ENCODE peak calls at places on chromosomes 3 and 15, in eight cellular contexts. V is A549, K is testis, N is upper lobe of right lung, Z is neural progenitor cell, D is colonic mucosa, C is mucosa of descending colon, R is heart left ventricle. Q is an unnamed sample. For H3K9me3, the result is how much of the 10 kb centered on the place peaks cover.

GRCh38 chr3:142844339-142844977 is 44.4 kb downstream of the PCOLCE2 start:
- DNase-seq in V (peak), D (no peak), K (no peak), N (no peak), C (no peak), R (no peak), Z (peak), Q (no peak)

GRCh38 chr3:41195970-41196369 is 3.3 kb upstream of the CTNNB1 start:
- DNase-seq in D (no peak), N (no peak), R (peak), C (peak), V (no peak), Z (no peak), K (no peak), Q (no peak)

GRCh38 chr3:131174752-131175151 is 148.1 kb downstream of the NEK11 start:
- DNase-seq in C (no peak), V (no peak), N (no peak), R (no peak), K (no peak), D (no peak), Z (no peak), Q (no peak)

GRCh38 chr3:13827256-13827655 is 52.6 kb downstream of the WNT7A start:
- DNase-seq in V (no peak), R (no peak), C (no peak), D (no peak), N (no peak), Z (no peak), K (no peak), Q (no peak)

GRCh38 chr15:70497661-70498060 is 265.7 kb downstream of the UACA start:
- DNase-seq in D (no peak), Z (no peak), K (no peak), V (no peak), N (peak), R (no peak), C (no peak), Q (no peak)

GRCh38 chr3:116199063-116199462 is 246.2 kb downstream of the LSAMP start:
- DNase-seq in C (no peak), K (no peak), R (no peak), V (no peak), Z (no peak), D (no peak), N (no peak), Q (no peak)

GRCh38 chr15:98398886-98399285 is 249.5 kb upstream of the IGF1R start:
- DNase-seq in Z (no peak), D (no peak), R (no peak), V (no peak), C (no peak), K (no peak), N (no peak), Q (no peak)

GRCh38 chr3:4495294-4496110 is 2.4 kb downstream of the ITPR1 start:
- DNase-seq in N (no peak), K (no peak), C (no peak), R (no peak), D (no peak), Z (no peak), V (no peak), Q (no peak)

GRCh38 chr3:191529992-191530391 is 69.0 kb downstream of the PYDC2 start:
- DNase-seq in N (no peak), V (no peak), D (no peak), K (no peak), R (no peak), Z (no peak), C (no peak), Q (no peak)

GRCh38 chr15:73052679-73053397 is 575 bp downstream of the NEO1 start:
- DNase-seq in D (peak), Z (peak), N (peak), K (peak), R (peak), V (peak), C (peak), Q (peak)

GRCh38 chr3:35665390-35666055 is 26.2 kb downstream of the ARPP21 start:
- DNase-seq in C (no peak), N (no peak), V (no peak), Z (no peak), K (no peak), R (no peak), D (no peak), Q (no peak)

GRCh38 chr3:70982700-70983140 is 600.8 kb downstream of the FOXP1 start:
- DNase-seq in Z (peak), V (peak), R (peak), C (no peak), D (peak), N (no peak), K (no peak), Q (no peak)

GRCh38 chr3:65713016-65713415 is 325.7 kb downstream of the MAGI1 start:
- DNase-seq in Z (peak), D (no peak), R (no peak), N (no peak), K (no peak), C (no peak), V (no peak), Q (no peak)

GRCh38 chr3:132343018-132343612 is 25.9 kb downstream of the ACP3 start:
- DNase-seq in V (peak), K (peak), R (no peak), D (peak), C (no peak), N (no peak), Z (peak), Q (peak)

GRCh38 chr15:101027273-101027901 is 108.2 kb downstream of the LRRK1 start:
- DNase-seq in C (peak), V (no peak), D (peak), N (peak), R (no peak), Z (no peak), K (peak), Q (peak)

GRCh38 chr15:101029971-101030661 is 111.0 kb downstream of the LRRK1 start:
- DNase-seq in K (peak), D (peak), Z (no peak), N (no peak), V (no peak), C (no peak), R (no peak), Q (peak)

GRCh38 chr15:101027920-101028319 is 108.8 kb downstream of the LRRK1 start:
- DNase-seq in Z (no peak), C (no peak), D (no peak), V (no peak), N (no peak), K (no peak), R (no peak), Q (peak)

GRCh38 chr15:101028321-101028720 is 109.2 kb downstream of the LRRK1 start:
- DNase-seq in D (peak), C (no peak), N (no peak), R (no peak), Z (no peak), V (no peak), K (no peak), Q (peak)

DNA sequence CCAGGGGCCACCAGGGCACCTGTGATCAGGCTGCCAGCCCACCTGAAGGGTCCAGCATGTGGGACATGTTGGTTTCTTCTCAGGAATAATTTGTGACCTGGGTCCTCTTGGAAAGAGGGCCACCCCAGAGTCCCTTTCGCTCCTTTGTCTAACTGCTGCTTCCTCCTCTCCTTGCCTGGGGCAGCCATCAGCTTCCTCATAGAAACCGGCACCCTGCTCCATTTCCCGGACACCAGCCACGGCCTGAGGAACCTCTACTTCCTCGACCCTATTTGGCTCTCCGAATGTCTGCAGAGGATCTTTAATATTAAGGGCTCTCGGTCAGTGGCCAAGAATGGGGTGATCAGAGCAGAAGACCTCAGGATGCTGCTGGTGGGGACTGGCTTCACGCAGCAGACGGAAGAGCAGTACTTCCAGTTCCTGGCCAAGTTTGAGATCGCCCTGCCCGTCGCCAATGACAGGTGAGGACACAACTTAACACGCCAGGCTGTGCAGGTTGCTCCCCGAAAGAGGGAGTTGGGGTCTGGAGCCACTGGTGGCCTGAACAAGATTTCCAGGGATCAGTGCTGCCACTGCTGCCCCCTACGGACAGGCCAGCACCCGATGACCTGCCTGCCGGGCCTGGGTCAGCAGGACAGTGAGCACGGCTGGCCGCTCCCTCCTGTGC is 109.7 kb downstream of the LRRK1 start:
- DNase-seq in D (peak), Z (no peak), C (peak), K (peak), R (no peak), N (peak), V (no peak), Q (peak)
- TF ChIP-seq CTCF in D (no peak), Z (peak), C (no peak), K (no peak), R (no peak), N (no peak), V (no peak), Q (peak)

GRCh38 chr3:146524961-146525360 is 19.4 kb downstream of the PLSCR1 start:
- DNase-seq in N (no peak), R (no peak), Z (no peak), C (no peak), K (peak), D (no peak), V (no peak), Q (no peak)

GRCh38 chr3:146519810-146520209 is 24.6 kb downstream of the PLSCR1 start:
- DNase-seq in D (no peak), N (no peak), R (no peak), C (no peak), Z (no peak), K (no peak), V (no peak), Q (no peak)

GRCh38 chr3:146517684-146518435 is 26.5 kb downstream of the PLSCR1 start:
- DNase-seq in D (peak), C (no peak), N (no peak), Z (no peak), R (no peak), K (no peak), V (no peak), Q (no peak)

GRCh38 chr3:146523536-146523935 is 20.9 kb downstream of the PLSCR1 start:
- DNase-seq in Z (no peak), N (no peak), V (no peak), C (no peak), K (no peak), R (no peak), D (no peak), Q (peak)

DNA sequence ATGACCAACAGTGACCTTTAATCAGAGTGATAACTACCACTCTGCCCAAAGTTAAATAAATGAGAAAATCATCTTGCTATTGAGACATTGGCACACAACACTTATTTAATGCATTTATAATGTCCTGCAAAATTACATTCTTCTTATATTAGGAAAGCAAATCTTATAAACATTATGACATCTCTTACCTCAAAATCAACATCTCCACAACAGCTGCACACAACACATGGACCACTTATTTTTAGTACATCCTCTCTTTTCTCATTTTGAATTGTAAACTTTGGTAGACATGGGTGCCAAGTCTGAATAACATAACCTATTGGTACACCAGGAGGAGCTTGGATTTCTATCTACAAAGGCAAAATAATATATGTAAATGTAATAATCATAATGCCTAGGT is 23.1 kb downstream of the PLSCR1 start:
- DNase-seq in V (no peak), K (no peak), D (no peak), C (no peak), N (no peak), Z (no peak), R (no peak), Q (no peak)
- H3K9me3 ChIP-seq in V (under half), K (under half), D (under half), C (under half), N (under half), Z (under half), R (under half), Q (under half)

GRCh38 chr3:38266810-38267209 is 1.2 kb downstream of the SLC22A13 start:
- DNase-seq in D (no peak), K (no peak), R (no peak), C (no peak), N (no peak), V (no peak), Z (no peak), Q (no peak)
- TF ChIP-seq CTCF in D (no peak), K (no peak), R (no peak), C (no peak), N (no peak), V (no peak), Z (no peak), Q (no peak)

DNA sequence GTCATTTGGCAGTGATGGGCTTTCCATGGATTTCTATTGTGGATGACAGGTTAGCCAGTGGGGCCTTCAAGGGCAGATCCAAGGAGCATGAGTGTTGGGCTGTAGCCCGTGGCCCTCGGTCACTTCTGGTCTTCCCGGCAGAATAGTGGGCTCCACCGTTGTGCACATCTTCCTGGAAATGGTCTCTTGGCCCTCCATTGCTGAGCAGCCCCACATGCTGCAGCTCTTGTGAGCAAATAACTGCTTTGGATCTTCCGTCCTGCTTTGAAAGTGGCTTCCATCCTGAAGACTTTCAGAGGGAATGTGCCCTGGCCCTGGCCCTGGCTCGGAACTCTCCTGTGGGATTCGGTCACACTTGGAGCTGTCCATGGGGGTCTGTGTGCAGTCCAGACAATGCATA is 102.8 kb downstream of the SNRPN start:
- DNase-seq in V (no peak), N (no peak), D (no peak), C (no peak), K (peak), Z (no peak), R (no peak), Q (no peak)
- H3K9me3 ChIP-seq in V (half or more), N (half or more), D (under half), C (half or more), K (under half), Z (under half), R (half or more), Q (half or more)

Q was measured in WERI-Rb-1.